ENCODE peak calls at places on chromosomes 3 and 15, in four cellular contexts. N is K562, Q is HepG2, P is HCT116. F is an unnamed sample.

GRCh38 chr15:77830041-77830440 is 197.3 kb upstream of the LINGO1 start:
- DNase-seq in N (no peak), Q (no peak), P (peak; percentile 6), F (no peak)

GRCh38 chr3:126126292-126126691 is 42.4 kb upstream of the SLC41A3 start:
- DNase-seq in N (no peak), Q (no peak), P (no peak), F (no peak)

GRCh38 chr3:67202053-67202452 is 203.9 kb downstream of the KBTBD8 start:
- DNase-seq in N (no peak), Q (no peak), P (no peak), F (no peak)

GRCh38 chr15:47820780-47821319 is 103.5 kb downstream of the SEMA6D start:
- DNase-seq in N (no peak), Q (no peak), P (no peak), F (no peak)

GRCh38 chr3:127207727-127208482 is 15.0 kb downstream of the PRR23E start:
- DNase-seq in N (no peak), Q (no peak), P (no peak), F (no peak)

GRCh38 chr3:45715945-45716344 is 26.7 kb downstream of the SACM1L start:
- DNase-seq in N (no peak), Q (no peak), P (no peak), F (no peak)

GRCh38 chr15:36079021-36079420 is 500.4 kb upstream of the CDIN1 start:
- DNase-seq in N (no peak), Q (no peak), P (no peak), F (no peak)

GRCh38 chr15:67805008-67805681 is 20.2 kb upstream of the SKOR1 start:
- DNase-seq in N (no peak), Q (no peak), P (no peak), F (no peak)

GRCh38 chr3:159260049-159260662 is 458.3 kb downstream of the MFSD1 start:
- DNase-seq in N (peak; percentile 27), Q (peak; percentile 56), P (peak; percentile 45), F (no peak)

GRCh38 chr3:74614133-74614967 is at the start of gene CNTN3:
- DNase-seq in N (no peak), Q (no peak), P (no peak), F (no peak)

GRCh38 chr15:91186892-91187644 is 87.0 kb downstream of the SV2B start:
- DNase-seq in N (no peak), Q (peak; percentile 13), P (no peak), F (no peak)

GRCh38 chr15:45180201-45180600 is 7.6 kb downstream of the SHF start:
- DNase-seq in N (no peak), Q (no peak), P (no peak), F (no peak)

GRCh38 chr15:101698314-101698713 is 26.0 kb downstream of the TARS3 start:
- DNase-seq in N (no peak), Q (no peak), P (no peak), F (no peak)

GRCh38 chr3:138007898-138008297 is 2.1 kb upstream of the CLDN18 start:
- DNase-seq in N (no peak), Q (no peak), P (no peak), F (no peak)

GRCh38 chr3:12483364-12483763 is 916 bp upstream of the TSEN2 start:
- DNase-seq in N (no peak), Q (no peak), P (no peak), F (no peak)

GRCh38 chr3:55630280-55630920 is 143.3 kb upstream of the WNT5A start:
- DNase-seq in N (no peak), Q (no peak), P (no peak), F (no peak)

GRCh38 chr3:67662733-67663132 is 8.3 kb upstream of the SUCLG2 start:
- DNase-seq in N (no peak), Q (no peak), P (no peak), F (no peak)

GRCh38 chr3:188594137-188594536 is 440.2 kb downstream of the LPP start:
- DNase-seq in N (no peak), Q (no peak), P (no peak), F (no peak)

GRCh38 chr3:13348671-13349396 is 71.3 kb downstream of the NUP210 start:
- DNase-seq in N (no peak), Q (no peak), P (no peak), F (no peak)

GRCh38 chr3:15339786-15340215 is 7.4 kb upstream of the SH3BP5 start:
- DNase-seq in N (peak; percentile 70), Q (no peak), P (no peak), F (no peak)

GRCh38 chr3:101072299-101072698 is 79.1 kb upstream of the ABI3BP start:
- DNase-seq in N (no peak), Q (no peak), P (no peak), F (no peak)

GRCh38 chr15:58748040-58748786 is 1.3 kb downstream of the ADAM10 start:
- DNase-seq in N (no peak), Q (no peak), P (no peak), F (no peak)

GRCh38 chr15:31392761-31393401 is 66.2 kb downstream of the KLF13 start:
- DNase-seq in N (no peak), Q (no peak), P (no peak), F (no peak)

GRCh38 chr3:39186692-39187151 is 5.7 kb downstream of the XIRP1 start:
- DNase-seq in N (no peak), Q (no peak), P (no peak), F (no peak)

GRCh38 chr3:37967252-37967881 is 23.2 kb upstream of the VILL start:
- DNase-seq in N (peak; percentile 78), Q (peak; percentile 56), P (peak; percentile 28), F (peak; percentile 33)

GRCh38 chr3:162337630-162338029 is 841.0 kb downstream of the OTOL1 start:
- DNase-seq in N (no peak), Q (no peak), P (no peak), F (no peak)
- TF ChIP-seq SIN3A in N (no peak), Q (no peak), P (no peak), F (no peak)

GRCh38 chr3:179149239-179149887 is 1.2 kb downstream of the PIK3CA start:
- DNase-seq in N (peak; percentile 10), Q (peak; percentile 14), P (no peak), F (no peak)
- TF ChIP-seq TCF7L2 in N (no peak), Q (no peak), P (no peak), F (no peak)

DNA sequence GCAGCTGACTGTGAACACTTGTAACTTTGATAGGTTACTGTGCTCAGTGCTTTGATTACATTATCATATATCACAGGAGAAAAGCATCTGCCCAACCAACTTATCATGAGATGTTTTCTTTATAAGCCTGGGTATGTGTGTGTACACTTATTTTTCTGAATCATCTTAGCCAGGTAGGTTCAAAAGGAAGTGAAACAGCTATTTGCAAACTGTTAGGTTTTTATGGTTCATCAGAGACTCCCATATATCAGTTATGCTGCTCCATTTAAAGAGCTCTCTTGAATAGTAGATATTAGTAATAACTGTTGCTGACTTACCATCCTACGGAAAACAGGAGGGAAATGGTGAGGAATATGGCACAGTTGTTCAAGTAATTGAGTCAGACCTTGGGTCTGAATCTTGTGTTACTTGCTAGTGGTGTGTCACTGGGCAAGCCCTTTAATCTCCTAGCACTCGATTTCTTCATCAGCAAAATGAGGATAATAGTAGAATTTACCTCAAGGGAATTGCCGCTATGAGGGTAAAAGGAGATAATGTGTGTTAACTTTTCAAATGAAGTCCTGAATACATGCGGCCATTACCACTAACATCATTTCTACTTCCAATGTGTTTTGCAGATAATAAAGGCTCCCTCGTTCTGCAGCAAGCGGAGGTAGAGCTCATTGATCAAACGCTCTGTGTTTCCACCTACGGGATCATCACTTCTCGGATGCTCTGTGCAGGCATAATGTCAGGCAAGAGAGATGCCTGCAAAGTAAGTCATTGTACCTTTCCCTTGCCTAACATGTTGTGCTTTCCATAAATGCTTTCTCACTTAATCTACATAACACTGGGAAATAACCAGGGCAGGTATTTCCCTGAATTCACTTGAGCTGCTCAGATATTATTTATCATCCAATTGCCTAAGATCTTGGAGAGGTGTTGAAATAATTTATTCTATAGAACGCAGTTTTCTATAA is 7.8 kb upstream of the C3orf52 start:
- DNase-seq in N (no peak), Q (no peak), P (no peak), F (no peak)
- H3K27me3 ChIP-seq in N (no peaks in the 10 kb centered on the region), Q (peaks cover 4% of the 10 kb centered on the region), P (no peaks in the 10 kb centered on the region), F (no peaks in the 10 kb centered on the region)

GRCh38 chr3:112304611-112305010 is 10.6 kb upstream of the SLC9C1 start:
- DNase-seq in N (no peak), Q (no peak), P (no peak), F (no peak)

GRCh38 chr3:112306825-112307224 is 12.8 kb upstream of the SLC9C1 start:
- DNase-seq in N (no peak), Q (no peak), P (no peak), F (no peak)

GRCh38 chr3:112302881-112303761 is 9.1 kb upstream of the SLC9C1 start:
- DNase-seq in N (no peak), Q (no peak), P (no peak), F (no peak)

GRCh38 chr3:112302061-112302830 is 8.2 kb upstream of the SLC9C1 start:
- DNase-seq in N (no peak), Q (no peak), P (no peak), F (no peak)

GRCh38 chr3:112303811-112304325 is 9.9 kb upstream of the SLC9C1 start:
- DNase-seq in N (no peak), Q (no peak), P (no peak), F (no peak)
- TF ChIP-seq SIN3A in N (no peak), Q (no peak), P (no peak), F (no peak)

DNA sequence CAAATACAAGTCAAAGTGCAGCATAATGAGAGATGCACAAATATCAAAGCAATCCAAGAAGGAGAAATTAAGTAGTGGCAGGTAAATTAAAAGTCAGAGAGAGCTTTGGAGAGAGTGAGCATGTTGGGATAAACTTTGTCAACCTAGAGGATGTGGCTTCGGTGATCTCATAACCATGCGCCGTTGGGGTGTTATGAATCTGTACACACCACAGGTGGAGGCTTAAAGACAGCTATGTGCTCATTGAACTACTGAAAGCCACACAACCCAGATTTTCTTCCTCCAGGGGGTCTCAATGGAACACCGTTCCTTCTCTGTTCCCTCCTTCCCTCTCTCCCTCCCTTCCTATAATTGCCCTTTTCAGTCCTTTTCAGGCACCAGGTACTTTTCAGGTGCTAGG is 52.0 kb downstream of the SUCNR1 start:
- DNase-seq in N (no peak), Q (no peak), P (no peak), F (no peak)
- TF ChIP-seq TCF7L2 in N (no peak), Q (no peak), P (no peak), F (no peak)

DNA sequence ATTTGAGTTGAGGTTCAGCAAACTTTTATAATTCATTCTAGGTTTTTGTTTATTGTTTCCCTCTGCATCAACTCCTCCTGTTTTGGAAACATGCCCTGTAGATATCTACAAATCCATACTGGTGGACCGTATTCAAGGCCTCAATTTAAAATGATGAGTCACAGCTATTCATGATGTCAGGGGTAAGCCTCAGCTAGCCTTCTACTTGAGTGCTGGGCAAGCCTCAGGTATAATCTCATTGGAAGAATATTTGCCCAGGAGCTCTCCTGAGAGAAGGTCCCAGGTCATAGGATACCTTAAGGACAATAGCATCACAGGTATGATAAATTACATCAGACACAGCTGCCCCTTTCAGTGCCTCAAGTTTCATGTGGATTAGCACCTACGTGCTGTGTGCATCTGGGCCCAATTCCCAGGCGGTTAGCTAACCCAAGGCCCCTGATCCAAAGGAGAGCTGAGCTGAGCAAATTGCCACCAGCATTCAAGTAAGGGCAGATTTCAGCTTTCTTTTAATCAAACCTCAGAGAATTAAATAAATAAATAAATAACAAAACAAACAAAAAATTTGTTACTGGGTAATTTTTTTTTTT is 87.5 kb downstream of the KCNMB2 start:
- DNase-seq in N (no peak), Q (no peak), P (no peak), F (no peak)
- H3K27me3 ChIP-seq in N (no peaks in the 10 kb centered on the region), Q (no peaks in the 10 kb centered on the region), P (no peaks in the 10 kb centered on the region), F (no peaks in the 10 kb centered on the region)

GRCh38 chr3:105752791-105753415 is 115.9 kb downstream of the CBLB start:
- DNase-seq in N (no peak), Q (no peak), P (no peak), F (no peak)
- TF ChIP-seq SIN3A in N (no peak), Q (no peak), P (no peak), F (no peak)